ENCODE peak calls at places on chromosome 3, in four cellular contexts. H is HepG2, B is H1, K is GM12878. N is an unnamed sample.

GRCh38 chr3:35663471-35663870 is 24.1 kb downstream of the ARPP21 start:
- DNase-seq in H (no peak), B (no peak), K (no peak), N (no peak)

GRCh38 chr3:29516164-29516563 is 235.3 kb downstream of the RBMS3 start:
- DNase-seq in H (no peak), B (no peak), K (no peak), N (no peak)

GRCh38 chr3:114144909-114145688 is 33.8 kb downstream of the DRD3 start:
- DNase-seq in H (no peak), B (no peak), K (no peak), N (no peak)

GRCh38 chr3:188126931-188127330 is 27.0 kb upstream of the LPP start:
- DNase-seq in H (no peak), B (no peak), K (no peak), N (no peak)

GRCh38 chr3:66401578-66402382 is 99.0 kb downstream of the LRIG1 start:
- DNase-seq in H (no peak), B (no peak), K (no peak), N (no peak)

GRCh38 chr3:66854752-66855151 is 143.4 kb upstream of the KBTBD8 start:
- DNase-seq in H (no peak), B (no peak), K (no peak), N (peak)

GRCh38 chr3:197354195-197355059 is 56.0 kb upstream of the DLG1 start:
- DNase-seq in H (no peak), B (no peak), K (peak), N (no peak)

GRCh38 chr3:157134620-157135191 is 25.2 kb downstream of the CCNL1 start:
- DNase-seq in H (peak), B (no peak), K (no peak), N (no peak)

GRCh38 chr3:54714035-54714434 is 213.8 kb downstream of the LRTM1 start:
- DNase-seq in H (no peak), B (no peak), K (no peak), N (no peak)

GRCh38 chr3:66036586-66037061 is 2.1 kb downstream of the MAGI1 start:
- DNase-seq in H (no peak), B (peak), K (no peak), N (peak)

GRCh38 chr3:70556056-70556455 is 243.6 kb upstream of the MDFIC2 start:
- DNase-seq in H (no peak), B (no peak), K (no peak), N (no peak)

GRCh38 chr3:52398670-52399081 is 46.2 kb downstream of the SEMA3G start:
- DNase-seq in H (no peak), B (no peak), K (no peak), N (no peak)

GRCh38 chr3:21435871-21436270 is 315.1 kb downstream of the ZNF385D start:
- DNase-seq in H (no peak), B (no peak), K (no peak), N (no peak)

GRCh38 chr3:99953596-99953995 is 135.9 kb downstream of the CMSS1 start:
- DNase-seq in H (no peak), B (no peak), K (no peak), N (no peak)

GRCh38 chr3:135556184-135556583 is 409.3 kb upstream of the PPP2R3A start:
- DNase-seq in H (no peak), B (no peak), K (no peak), N (no peak)

GRCh38 chr3:134211797-134212196 is 38.9 kb downstream of the RYK start:
- DNase-seq in H (peak), B (no peak), K (no peak), N (no peak)

GRCh38 chr3:129621626-129622417 is 15.3 kb upstream of the PLXND1 start:
- DNase-seq in H (no peak), B (peak), K (no peak), N (no peak)

GRCh38 chr3:119295816-119296484 is 1.8 kb downstream of the ARHGAP31 start:
- DNase-seq in H (no peak), B (no peak), K (no peak), N (no peak)

GRCh38 chr3:51670053-51670666 is 892 bp upstream of the TEX264 start:
- DNase-seq in H (no peak), B (no peak), K (no peak), N (no peak)

GRCh38 chr3:66396888-66397287 is 103.9 kb downstream of the LRIG1 start:
- DNase-seq in H (no peak), B (no peak), K (no peak), N (no peak)

GRCh38 chr3:182248349-182248880 is 536.7 kb downstream of the SOX2 start:
- DNase-seq in H (peak), B (no peak), K (no peak), N (no peak)

GRCh38 chr3:9552252-9552999 is 1.2 kb downstream of the LHFPL4 start:
- DNase-seq in H (no peak), B (peak), K (no peak), N (peak)

GRCh38 chr3:134345202-134345601 is 29.0 kb downstream of the AMOTL2 start:
- DNase-seq in H (no peak), B (no peak), K (no peak), N (no peak)

GRCh38 chr3:42504334-42505202 is 2.1 kb downstream of the VIPR1 start:
- DNase-seq in H (no peak), B (peak), K (no peak), N (no peak)

GRCh38 chr3:38646630-38647029 is 2.9 kb downstream of the SCN5A start:
- DNase-seq in H (peak), B (peak), K (no peak), N (no peak)

GRCh38 chr3:38315488-38316230 is 30.9 kb upstream of the XYLB start:
- DNase-seq in H (no peak), B (peak), K (no peak), N (no peak)

GRCh38 chr3:5051772-5052171 is 70.3 kb upstream of the ARL8B start:
- DNase-seq in H (no peak), B (no peak), K (peak), N (no peak)

GRCh38 chr3:46545695-46546630 is 20.1 kb downstream of the LRRC2 start:
- DNase-seq in H (no peak), B (no peak), K (no peak), N (no peak)

GRCh38 chr3:43768594-43768993 is 77.9 kb downstream of the ABHD5 start:
- DNase-seq in H (no peak), B (no peak), K (no peak), N (no peak)

GRCh38 chr3:15809313-15809712 is 11.5 kb upstream of the ANKRD28 start:
- DNase-seq in H (no peak), B (no peak), K (no peak), N (no peak)

GRCh38 chr3:23811117-23811487 is 5.3 kb downstream of the UBE2E1 start:
- DNase-seq in H (peak), B (no peak), K (no peak), N (no peak)

GRCh38 chr3:14897266-14897665 is 50.1 kb upstream of the NR2C2 start:
- DNase-seq in H (no peak), B (no peak), K (no peak), N (no peak)

DNA sequence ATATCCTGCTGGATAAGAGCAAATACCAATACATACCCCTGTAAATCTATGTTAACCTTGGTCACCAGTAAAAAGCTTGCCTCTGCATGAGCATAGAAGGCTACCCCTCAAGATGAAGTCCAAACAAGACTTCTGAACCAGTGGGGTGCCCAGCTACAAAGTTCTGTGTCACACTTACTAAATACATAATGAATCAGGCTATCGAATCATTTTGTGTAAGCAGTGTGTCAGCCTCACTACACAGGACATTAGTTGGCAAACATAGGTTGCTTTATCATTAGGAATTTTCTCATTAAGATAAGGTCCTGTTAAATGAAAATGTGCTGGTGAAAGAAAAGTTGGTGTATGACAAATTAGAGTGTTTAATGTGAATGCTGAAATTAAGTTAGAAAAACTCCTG is 452.0 kb downstream of the MFSD1 start:
- DNase-seq in H (no peak), B (no peak), K (no peak), N (no peak)
- TF ChIP-seq SUZ12 in H (no peak), B (no peak), K (no peak), N (no peak)

DNA sequence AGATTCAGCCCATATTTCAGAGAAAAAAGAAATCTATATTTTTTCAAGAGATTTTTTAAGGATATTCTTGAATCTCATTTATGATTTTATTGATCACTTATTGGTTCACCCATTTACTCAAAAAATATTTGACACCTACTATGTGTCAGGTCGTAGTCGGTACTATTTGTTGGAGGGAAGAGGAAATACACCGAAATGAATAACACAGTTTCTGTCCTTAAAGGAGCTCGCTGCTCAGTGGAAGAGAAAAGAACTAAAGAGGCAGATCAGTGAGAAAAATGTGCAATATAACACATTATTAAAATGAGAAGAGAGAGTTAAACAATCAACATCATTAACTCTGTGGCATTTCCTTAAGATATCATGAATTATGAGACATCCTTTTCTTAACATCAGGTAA is 56.0 kb upstream of the ADAMTS9 start:
- DNase-seq in H (no peak), B (no peak), K (no peak), N (no peak)
- H3K9ac ChIP-seq in H (no peak), B (no peak), K (no peak), N (no peak)

GRCh38 chr3:81909756-81910155 is 148.3 kb upstream of the GBE1 start:
- DNase-seq in H (no peak), B (no peak), K (no peak), N (no peak)

GRCh38 chr3:81908596-81908995 is 147.2 kb upstream of the GBE1 start:
- DNase-seq in H (no peak), B (no peak), K (no peak), N (no peak)

GRCh38 chr3:81914254-81914653 is 152.8 kb upstream of the GBE1 start:
- DNase-seq in H (no peak), B (no peak), K (no peak), N (no peak)

DNA sequence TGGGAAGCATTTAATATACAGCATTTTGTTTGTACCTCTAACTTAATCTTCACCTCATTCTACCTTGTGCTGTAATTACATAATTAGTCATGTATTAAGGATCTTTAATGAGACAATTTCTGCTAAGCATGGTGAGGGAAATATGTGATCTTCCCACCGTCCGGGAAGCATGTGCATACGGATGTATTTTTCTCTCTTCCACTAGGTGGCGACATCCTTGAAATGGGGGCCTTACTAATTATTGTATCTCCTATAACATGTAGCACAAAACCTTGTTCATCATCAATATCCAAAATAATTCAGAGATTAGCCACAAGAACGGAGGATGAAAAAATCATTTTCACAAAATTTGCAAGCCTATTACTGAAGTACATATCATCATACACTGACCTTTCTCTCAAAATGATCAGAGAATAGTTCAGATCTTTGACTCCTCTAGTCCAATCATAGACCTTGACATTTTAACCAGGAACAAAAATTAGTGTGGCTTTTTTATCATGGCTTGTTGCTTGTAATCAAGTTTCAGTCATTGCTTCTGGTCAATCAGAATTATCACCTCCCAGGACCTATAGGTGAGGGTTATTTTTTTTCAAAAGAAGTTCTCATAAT is 148.9 kb upstream of the GBE1 start:
- DNase-seq in H (peak), B (no peak), K (peak), N (peak)
- TF ChIP-seq ZNF274 in H (no peak), B (no peak), K (no peak), N (no peak)

GRCh38 chr3:183984337-183984736 is 33.3 kb downstream of the ABCC5 start:
- DNase-seq in H (no peak), B (no peak), K (no peak), N (no peak)

GRCh38 chr3:183987014-183987600 is 30.6 kb downstream of the ABCC5 start:
- DNase-seq in H (no peak), B (no peak), K (no peak), N (no peak)

GRCh38 chr3:183988216-183988790 is 29.4 kb downstream of the ABCC5 start:
- DNase-seq in H (peak), B (no peak), K (no peak), N (no peak)

GRCh38 chr3:183981990-183982658 is 35.6 kb downstream of the ABCC5 start:
- DNase-seq in H (no peak), B (no peak), K (no peak), N (no peak)

GRCh38 chr3:183984749-183985729 is 32.6 kb downstream of the ABCC5 start:
- DNase-seq in H (peak), B (no peak), K (no peak), N (peak)
- TF ChIP-seq SUZ12 in H (no peak), B (no peak), K (no peak), N (no peak)

GRCh38 chr3:101939391-101939790 is 90.1 kb downstream of the NFKBIZ start:
- DNase-seq in H (no peak), B (no peak), K (no peak), N (no peak)

GRCh38 chr3:101938262-101938847 is 89.0 kb downstream of the NFKBIZ start:
- DNase-seq in H (no peak), B (no peak), K (no peak), N (no peak)

GRCh38 chr3:101940521-101940992 is 91.2 kb downstream of the NFKBIZ start:
- DNase-seq in H (no peak), B (no peak), K (no peak), N (peak)

GRCh38 chr3:101935081-101935480 is 85.8 kb downstream of the NFKBIZ start:
- DNase-seq in H (no peak), B (no peak), K (no peak), N (no peak)

DNA sequence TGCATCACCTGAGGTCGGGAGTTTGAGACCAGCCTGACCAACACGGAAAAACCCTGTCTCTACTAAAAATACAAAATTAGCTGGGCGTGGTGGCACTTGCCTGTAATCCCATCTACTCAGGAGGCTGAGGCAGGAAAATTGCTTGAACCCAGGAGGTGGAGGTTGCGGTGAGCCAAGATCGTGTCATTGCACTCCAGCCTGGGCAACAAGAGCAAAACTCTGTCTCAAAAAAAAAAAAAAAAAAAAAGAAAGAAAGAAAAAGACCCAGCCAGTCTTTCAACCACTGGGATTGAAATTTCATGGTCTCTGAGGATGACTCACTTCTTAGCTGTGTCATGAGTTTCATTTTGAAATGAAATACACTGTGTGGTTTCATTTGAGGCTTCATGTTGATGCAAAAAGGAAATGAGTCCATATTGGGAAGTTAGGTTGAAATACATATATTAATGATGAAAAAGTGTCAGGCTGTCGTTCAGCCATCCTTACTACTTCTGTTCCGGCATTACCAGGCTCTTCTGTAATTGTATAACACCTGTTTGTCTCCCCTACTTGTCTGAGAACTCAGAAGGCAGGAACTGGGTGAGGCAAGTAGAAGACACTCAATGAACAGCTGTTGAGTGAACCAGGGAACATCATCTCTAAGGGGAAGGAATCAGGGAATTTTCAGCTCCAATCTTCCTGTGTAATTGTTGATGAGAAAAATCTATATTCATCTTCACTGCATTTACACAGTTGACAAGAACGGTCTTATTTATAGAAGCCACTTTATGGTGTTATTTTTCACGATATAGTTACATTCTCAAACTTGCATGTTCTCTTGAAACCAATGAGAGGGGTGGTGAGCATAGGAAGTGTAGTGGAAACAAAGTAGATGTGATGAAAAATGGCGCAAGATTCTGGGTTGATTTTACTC is 87.4 kb downstream of the NFKBIZ start:
- DNase-seq in H (no peak), B (no peak), K (peak), N (no peak)
- H3K9ac ChIP-seq in H (no peak), B (no peak), K (peak), N (no peak)

GRCh38 chr3:126290325-126290724 is 66.9 kb downstream of the KLF15 start:
- DNase-seq in H (no peak), B (no peak), K (no peak), N (no peak)

GRCh38 chr3:126285369-126285768 is 71.8 kb downstream of the KLF15 start:
- DNase-seq in H (no peak), B (no peak), K (no peak), N (no peak)

GRCh38 chr3:126287536-126288181 is 69.5 kb downstream of the KLF15 start:
- DNase-seq in H (peak), B (peak), K (no peak), N (peak)

GRCh38 chr3:126287171-126287535 is 70.1 kb downstream of the KLF15 start:
- DNase-seq in H (no peak), B (no peak), K (no peak), N (no peak)

DNA sequence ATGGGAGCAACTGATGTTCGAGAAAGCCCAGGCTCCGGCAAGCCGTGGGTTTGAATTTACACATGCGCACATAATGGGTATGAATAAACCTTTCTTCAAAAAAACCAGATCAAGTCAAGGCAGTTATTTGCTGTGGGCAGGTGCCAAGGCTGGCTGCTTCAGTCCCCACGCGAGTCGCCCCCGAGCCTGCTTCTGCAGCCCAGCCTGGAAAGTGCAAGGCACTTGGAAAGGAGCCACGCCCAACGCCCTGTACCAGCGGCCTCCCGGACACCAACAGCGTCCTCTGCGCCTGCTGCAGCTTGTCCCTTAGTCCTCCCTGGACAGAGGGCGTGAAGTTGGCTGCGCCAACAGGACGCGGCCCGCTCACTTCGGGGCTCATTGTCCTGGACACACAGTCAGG is 68.9 kb downstream of the KLF15 start:
- DNase-seq in H (no peak), B (peak), K (no peak), N (no peak)
- TF ChIP-seq ZNF274 in H (no peak), B (no peak), K (no peak), N (no peak)

GRCh38 chr3:111589303-111590095 is 5.6 kb downstream of the ZBED2 start:
- DNase-seq in H (no peak), B (no peak), K (no peak), N (no peak)
- TF ChIP-seq SUZ12 in H (no peak), B (no peak), K (no peak), N (no peak)

DNA sequence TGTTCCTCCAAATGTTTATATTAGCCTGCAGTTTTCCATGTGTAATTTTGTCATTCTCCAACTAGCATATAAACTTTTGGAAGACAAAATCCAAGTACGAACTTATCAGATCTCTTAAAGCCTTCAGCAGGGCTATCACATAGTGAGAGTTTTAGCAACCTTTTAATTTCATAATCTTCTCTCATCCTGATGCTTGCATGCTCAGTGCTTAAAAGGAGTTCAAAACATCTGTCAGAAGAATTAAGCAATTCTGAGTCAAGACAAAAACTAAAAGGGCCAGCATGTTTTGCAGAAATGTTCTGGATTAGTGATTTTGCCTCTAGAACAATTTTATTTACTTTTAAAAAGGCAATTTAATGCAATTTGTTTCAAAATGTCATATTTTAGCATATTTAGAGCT is 73.4 kb upstream of the SLC2A2 start:
- DNase-seq in H (no peak), B (no peak), K (no peak), N (no peak)
- H3K9ac ChIP-seq in H (no peak), B (no peak), K (no peak), N (no peak)

GRCh38 chr3:126266850-126267168 is 86.4 kb upstream of the ALDH1L1 start:
- DNase-seq in H (no peak), B (no peak), K (no peak), N (no peak)

GRCh38 chr3:126267976-126268615 is 87.7 kb upstream of the ALDH1L1 start:
- DNase-seq in H (no peak), B (no peak), K (no peak), N (no peak)

GRCh38 chr3:126267169-126267975 is 87.0 kb upstream of the ALDH1L1 start:
- DNase-seq in H (peak), B (peak), K (no peak), N (peak)

GRCh38 chr3:126264952-126265351 is 84.6 kb upstream of the ALDH1L1 start:
- DNase-seq in H (no peak), B (peak), K (no peak), N (no peak)

GRCh38 chr3:126266291-126266840 is 86.0 kb upstream of the ALDH1L1 start:
- DNase-seq in H (no peak), B (peak), K (no peak), N (no peak)
- TF ChIP-seq ZNF274 in H (no peak), B (no peak), K (no peak), N (no peak)

N was measured in NT2/D1.